ENCODE peak calls at places on chromosomes 4 and X, in nine cellular contexts. A is gastrocnemius medialis, N is IMR-90, U is fibroblast of pulmonary artery, P is heart left ventricle, M is GM23338, Q is fibroblast of mammary gland, X is fibroblast of lung, L is BJ. I is an unnamed sample.

GRCh38 chr4:33930497-33930896 is 2313.8 kb downstream of the ARAP2 start:
- DNase-seq in A (no peak), N (no peak), U (peak; percentile 25), P (no peak), M (no peak), Q (peak; percentile 42), X (peak; percentile 67), L (no peak), I (no peak)

GRCh38 chrX:43808231-43808630 is 74.0 kb downstream of the MAOB start:
- DNase-seq in A (no peak), N (no peak), U (no peak), P (no peak), M (no peak), Q (peak; percentile 36), X (no peak), L (no peak), I (no peak)

GRCh38 chrX:103699243-103699642 is 11.5 kb upstream of the TMEM31 start:
- DNase-seq in A (no peak), N (no peak), U (no peak), P (no peak), M (no peak), Q (no peak), X (no peak), L (no peak), I (no peak)

GRCh38 chrX:116384406-116384805 is 52.0 kb upstream of the SLC6A14 start:
- DNase-seq in A (no peak), N (peak; percentile 0), U (peak; percentile 61), P (no peak), M (no peak), Q (peak; percentile 69), X (no peak), L (no peak), I (no peak)

GRCh38 chr4:90328558-90328957 is 201.4 kb downstream of the CCSER1 start:
- DNase-seq in A (no peak), N (peak; percentile 4), U (peak; percentile 42), P (no peak), M (peak; percentile 12), Q (peak; percentile 24), X (peak; percentile 6), L (no peak), I (no peak)

GRCh38 chr4:45946699-45947098 is 177.2 kb downstream of the GABRG1 start:
- DNase-seq in A (no peak), N (no peak), U (no peak), P (no peak), M (no peak), Q (no peak), X (no peak), L (no peak), I (no peak)

GRCh38 chrX:151009582-151009981 is 26.4 kb downstream of the HMGB3 start:
- DNase-seq in A (no peak), N (no peak), U (no peak), P (no peak), M (no peak), Q (no peak), X (no peak), L (no peak), I (no peak)

GRCh38 chr4:147822128-147822527 is 90.2 kb downstream of the ARHGAP10 start:
- DNase-seq in A (peak; percentile 95), N (peak; percentile 79), U (peak; percentile 97), P (peak; percentile 67), M (no peak), Q (peak; percentile 88), X (peak; percentile 72), L (no peak), I (no peak)

GRCh38 chr4:8774071-8774470 is 97.6 kb downstream of the HMX1 start:
- DNase-seq in A (peak; percentile 3), N (no peak), U (no peak), P (peak; percentile 40), M (no peak), Q (no peak), X (no peak), L (no peak), I (no peak)

GRCh38 chr4:94595880-94596483 is 144.2 kb downstream of the PDLIM5 start:
- DNase-seq in A (no peak), N (peak; percentile 74), U (peak; percentile 82), P (no peak), M (peak; percentile 65), Q (peak; percentile 76), X (peak; percentile 52), L (no peak), I (peak; percentile 16)

GRCh38 chr4:140996757-140997156 is 136.5 kb downstream of the RNF150 start:
- DNase-seq in A (no peak), N (peak; percentile 78), U (peak; percentile 48), P (no peak), M (no peak), Q (peak; percentile 41), X (peak; percentile 98), L (peak; percentile 39), I (peak; percentile 89)

GRCh38 chr4:98745372-98745771 is 87.0 kb upstream of the TSPAN5 start:
- DNase-seq in A (no peak), N (peak; percentile 15), U (peak; percentile 63), P (no peak), M (peak; percentile 56), Q (peak; percentile 47), X (no peak), L (no peak), I (no peak)

GRCh38 chr4:53616219-53616618 is 24.9 kb upstream of the LNX1 start:
- DNase-seq in A (no peak), N (no peak), U (no peak), P (no peak), M (no peak), Q (no peak), X (no peak), L (no peak), I (no peak)

GRCh38 chr4:150950657-150951056 is 64.4 kb downstream of the LRBA start:
- DNase-seq in A (no peak), N (no peak), U (no peak), P (no peak), M (no peak), Q (peak; percentile 15), X (peak; percentile 27), L (no peak), I (no peak)

GRCh38 chrX:50704360-50704759 is 109.6 kb downstream of the SHROOM4 start:
- DNase-seq in A (no peak), N (peak; percentile 33), U (no peak), P (no peak), M (no peak), Q (peak; percentile 16), X (peak; percentile 65), L (no peak), I (peak; percentile 51)

GRCh38 chr4:92270908-92271307 is 32.9 kb upstream of the GRID2 start:
- DNase-seq in A (no peak), N (no peak), U (peak; percentile 6), P (no peak), M (peak; percentile 74), Q (no peak), X (no peak), L (no peak), I (peak; percentile 9)
- TF ChIP-seq CTCF in A (no peak), N (peak; percentile 2), U (no peak), P (peak; percentile 14), M (peak; percentile 63), Q (no peak), X (no peak), L (no peak), I (peak; percentile 46)

DNA sequence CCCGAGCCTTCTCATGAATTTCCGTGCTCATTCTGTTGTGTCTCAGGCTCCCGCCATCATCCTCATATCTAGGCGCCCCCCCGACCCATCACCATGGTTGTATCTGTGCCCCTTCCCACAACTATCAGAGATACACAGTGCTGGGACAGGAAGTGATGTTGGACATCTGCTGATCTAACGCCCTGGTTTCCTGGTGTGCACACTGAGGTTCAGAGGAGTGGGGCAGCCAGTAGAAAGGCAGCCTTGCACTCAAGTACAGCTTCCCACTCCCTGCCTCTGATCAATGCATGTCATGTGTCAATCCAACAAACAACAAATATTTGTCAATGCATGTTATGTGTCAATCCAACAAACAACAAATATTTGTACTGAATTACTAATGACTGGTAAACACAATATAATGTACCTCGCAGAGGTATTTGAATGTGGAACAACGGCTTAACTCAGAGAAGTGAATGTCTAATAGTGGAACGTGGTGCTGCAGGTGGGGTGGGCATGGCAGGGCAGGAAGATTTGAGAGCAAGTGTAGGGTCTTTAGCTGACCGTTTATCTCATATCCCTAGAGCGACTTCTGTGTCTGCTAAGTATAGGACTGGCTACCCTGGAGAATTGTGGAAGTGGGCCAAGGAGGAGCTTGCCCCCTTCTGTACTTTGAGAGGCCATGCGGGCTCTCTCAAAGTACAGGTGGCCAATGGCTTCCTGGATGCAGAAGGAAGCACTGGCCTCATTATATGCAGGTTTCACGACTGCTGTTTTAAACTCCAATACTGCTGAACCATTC is 10.3 kb upstream of the SEL1L3 start:
- DNase-seq in A (no peak), N (no peak), U (no peak), P (no peak), M (no peak), Q (no peak), X (no peak), L (no peak), I (no peak)
- H3K4me3 ChIP-seq in A (no peak overlapping the region), N (no peak overlapping the region), U (no peak overlapping the region), P (no peak overlapping the region), M (no peak overlapping the region), Q (no peak overlapping the region), X (no peak overlapping the region), L (no peak overlapping the region), I (no peak overlapping the region)

DNA sequence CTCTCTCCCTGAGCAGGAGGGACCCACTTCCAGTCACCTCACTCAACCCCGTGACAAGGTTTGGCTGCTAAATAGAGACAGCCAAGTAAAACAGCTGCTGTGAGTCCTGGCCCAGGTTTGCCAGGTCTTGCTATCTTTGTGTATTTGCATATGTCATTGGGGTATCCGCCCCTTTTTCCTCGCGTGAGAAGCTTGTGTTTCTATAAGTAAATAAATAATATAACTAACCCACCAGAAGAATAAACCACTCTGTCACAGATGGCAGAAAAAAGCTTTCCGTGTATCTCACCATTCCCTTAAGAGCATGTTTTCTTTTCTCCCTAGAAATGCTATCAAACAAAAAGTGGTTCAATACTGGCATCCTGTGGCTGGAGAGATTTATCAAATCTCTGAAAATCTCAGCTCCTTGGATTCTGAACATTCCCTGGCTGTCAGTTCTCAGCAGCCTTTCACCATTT is 66.8 kb downstream of the SLC7A11 start:
- DNase-seq in A (peak; percentile 16), N (peak; percentile 61), U (peak; percentile 64), P (no peak), M (no peak), Q (peak; percentile 18), X (peak; percentile 49), L (no peak), I (no peak)
- TF ChIP-seq CTCF in A (no peak), N (peak; percentile 40), U (peak; percentile 7), P (no peak), M (no peak), Q (no peak), X (no peak), L (no peak), I (peak; percentile 38)

GRCh38 chrX:154430916-154431315 is 2.4 kb downstream of the ATP6AP1 start:
- DNase-seq in A (no peak), N (no peak), U (no peak), P (no peak), M (no peak), Q (no peak), X (no peak), L (no peak), I (no peak)
- H3K4me3 ChIP-seq in A (no peak overlapping the region), N (no peak overlapping the region), U (no peak overlapping the region), P (no peak overlapping the region), M (no peak overlapping the region), Q (no peak overlapping the region), X (no peak overlapping the region), L (no peak overlapping the region), I (no peak overlapping the region)